ENCODE peak calls at places on chromosomes 4 and X, in ten cellular contexts. P is stimulated activated naive B cell treated with anti-CD40 and anti-IgM and Interleukin-4, amounts not matched to agents 10 μg/mL and 1 μg/mL and 100 μg/mL, for 72 hours; K is H7; W is ACHN; I is activated naive CD4-positive, alpha-beta T cell treated with anti-CD3 and anti-CD28 coated beads, Interleukin-2, amount 50 U/mL, for 72 hours; D is ureter; E is ovary; M is neural crest cell; U is activated CD8-positive, alpha-beta memory T cell treated with anti-CD3 and anti-CD28 coated beads, Interleukin-2, amount 50 U/mL, for 48 hours; L is DMS 273 treated with DMSO at 0.1 percent for 48 hours. C is an unnamed sample.

GRCh38 chr4:114250439-114250891 is 271.0 kb upstream of the ARSJ start:
- DNase-seq in P (no peak), K (no peak), W (no peak), I (no peak), D (no peak), E (no peak), M (no peak), U (no peak), L (no peak), C (no peak)

GRCh38 chr4:33060873-33061542 is 2340.8 kb downstream of the PCDH7 start:
- DNase-seq in P (no peak), K (peak; percentile 2), W (peak; percentile 65), I (no peak), D (peak; percentile 50), E (no peak), M (peak; percentile 56), U (no peak), L (peak; percentile 18), C (peak; percentile 66)

GRCh38 chr4:178140326-178140915 is 698.2 kb upstream of the AGA start:
- DNase-seq in P (no peak), K (no peak), W (no peak), I (no peak), D (no peak), E (no peak), M (no peak), U (no peak), L (no peak), C (no peak)

GRCh38 chr4:156829194-156829593 is 142.4 kb downstream of the PDGFC start:
- DNase-seq in P (no peak), K (no peak), W (no peak), I (no peak), D (no peak), E (no peak), M (no peak), U (no peak), L (no peak), C (no peak)

GRCh38 chrX:153783378-153784013 is 2.7 kb downstream of the SRPK3 start:
- DNase-seq in P (no peak), K (no peak), W (no peak), I (no peak), D (no peak), E (no peak), M (no peak), U (no peak), L (no peak), C (no peak)

GRCh38 chr4:151362404-151363164 is 37.2 kb upstream of the SH3D19 start:
- DNase-seq in P (peak; percentile 65), K (peak; percentile 83), W (peak; percentile 85), I (peak; percentile 69), D (peak; percentile 78), E (peak; percentile 85), M (peak; percentile 82), U (peak; percentile 83), L (peak; percentile 20), C (peak; percentile 91)

GRCh38 chr4:15343000-15343399 is 84.8 kb upstream of the C1QTNF7 start:
- DNase-seq in P (no peak), K (no peak), W (no peak), I (no peak), D (no peak), E (no peak), M (no peak), U (no peak), L (no peak), C (no peak)

GRCh38 chr4:91764085-91764484 is 539.7 kb upstream of the GRID2 start:
- DNase-seq in P (no peak), K (no peak), W (no peak), I (no peak), D (no peak), E (no peak), M (no peak), U (no peak), L (no peak), C (no peak)

GRCh38 chr4:61520688-61521160 is 320.6 kb downstream of the ADGRL3 start:
- DNase-seq in P (no peak), K (peak; percentile 13), W (no peak), I (no peak), D (no peak), E (no peak), M (no peak), U (no peak), L (no peak), C (no peak)

GRCh38 chr4:162565730-162566129 is 401.9 kb upstream of the FSTL5 start:
- DNase-seq in P (no peak), K (no peak), W (no peak), I (no peak), D (no peak), E (no peak), M (no peak), U (no peak), L (no peak), C (no peak)

GRCh38 chrX:113429011-113429410 is 588.4 kb upstream of the AMOT start:
- DNase-seq in P (no peak), K (no peak), W (no peak), I (no peak), D (no peak), E (no peak), M (no peak), U (no peak), L (no peak), C (no peak)

GRCh38 chrX:9285342-9285771 is 179.5 kb upstream of the TBL1X start:
- DNase-seq in P (peak; percentile 61), K (no peak), W (no peak), I (peak; percentile 71), D (no peak), E (no peak), M (no peak), U (peak; percentile 62), L (no peak), C (no peak)

GRCh38 chrX:21926527-21927278 is 13.8 kb upstream of the SMS start:
- DNase-seq in P (no peak), K (peak; percentile 32), W (peak; percentile 85), I (no peak), D (no peak), E (no peak), M (no peak), U (no peak), L (no peak), C (no peak)

GRCh38 chr4:147633643-147634042 is 16.4 kb downstream of the TMEM184C start:
- DNase-seq in P (no peak), K (no peak), W (no peak), I (no peak), D (no peak), E (no peak), M (no peak), U (no peak), L (no peak), C (no peak)

GRCh38 chrX:120823554-120823953 is 52.1 kb downstream of the CT47B1 start:
- DNase-seq in P (no peak), K (no peak), W (no peak), I (no peak), D (no peak), E (no peak), M (no peak), U (no peak), L (no peak), C (no peak)

GRCh38 chrX:23008431-23009099 is 8.8 kb downstream of the DDX53 start:
- DNase-seq in P (no peak), K (peak; percentile 31), W (peak; percentile 34), I (no peak), D (no peak), E (no peak), M (no peak), U (no peak), L (peak; percentile 1), C (no peak)

GRCh38 chr4:15868065-15868464 is 70.5 kb downstream of the FGFBP1 start:
- DNase-seq in P (no peak), K (no peak), W (peak; percentile 8), I (no peak), D (no peak), E (no peak), M (no peak), U (no peak), L (no peak), C (no peak)

GRCh38 chr4:67871867-67872266 is 11.9 kb downstream of the TMPRSS11D start:
- DNase-seq in P (no peak), K (peak; percentile 27), W (peak; percentile 38), I (no peak), D (no peak), E (no peak), M (no peak), U (no peak), L (peak; percentile 5), C (no peak)

GRCh38 chrX:69027181-69028005 is 137.9 kb downstream of the PJA1 start:
- DNase-seq in P (peak; percentile 28), K (no peak), W (no peak), I (no peak), D (peak; percentile 66), E (no peak), M (no peak), U (no peak), L (no peak), C (no peak)

GRCh38 chr4:107312366-107312765 is 276.3 kb upstream of the DKK2 start:
- DNase-seq in P (no peak), K (no peak), W (no peak), I (no peak), D (no peak), E (no peak), M (no peak), U (no peak), L (no peak), C (no peak)

GRCh38 chr4:85837334-85837733 is 362.4 kb downstream of the ARHGAP24 start:
- DNase-seq in P (no peak), K (no peak), W (no peak), I (no peak), D (no peak), E (no peak), M (no peak), U (no peak), L (no peak), C (no peak)

GRCh38 chrX:3548743-3549441 is 164.6 kb downstream of the PRKX start:
- DNase-seq in P (no peak), K (no peak), W (peak; percentile 42), I (no peak), D (no peak), E (no peak), M (no peak), U (no peak), L (peak; percentile 70), C (no peak)

GRCh38 chr4:174912919-174913543 is 5.1 kb upstream of the ADAM29 start:
- DNase-seq in P (no peak), K (no peak), W (no peak), I (no peak), D (no peak), E (no peak), M (no peak), U (no peak), L (no peak), C (no peak)